ENCODE peak calls at places on chromosomes 12 and 14, in eight cellular contexts. One of them, this sample, is unnamed.

GRCh38 chr12:31518680-31519227 is 72.2 kb downstream of the DENND5B start:
- DNase-seq in Peyer's patch: no peak
- DNase-seq in upper lobe of left lung: no peak
- DNase-seq in AG09309: peak
- DNase-seq in fibroblast of mammary gland: peak
- DNase-seq in RWPE2: peak
- DNase-seq in astrocyte of the spinal cord: peak
- DNase-seq in tibial artery: peak
- DNase-seq in this sample: peak

GRCh38 chr14:103401223-103402214 is 16.3 kb downstream of the MARK3 start:
- DNase-seq in tibial artery: no peak
- DNase-seq in fibroblast of mammary gland: peak
- DNase-seq in astrocyte of the spinal cord: peak
- DNase-seq in RWPE2: no peak
- DNase-seq in upper lobe of left lung: no peak
- DNase-seq in AG09309: no peak
- DNase-seq in Peyer's patch: no peak
- DNase-seq in this sample: peak

GRCh38 chr12:49825360-49825970 is 2.7 kb downstream of the NCKAP5L start:
- DNase-seq in fibroblast of mammary gland: peak
- DNase-seq in tibial artery: no peak
- DNase-seq in Peyer's patch: no peak
- DNase-seq in RWPE2: no peak
- DNase-seq in upper lobe of left lung: peak
- DNase-seq in astrocyte of the spinal cord: peak
- DNase-seq in AG09309: no peak
- DNase-seq in this sample: peak

GRCh38 chr12:10385181-10385613 is 4.6 kb downstream of the KLRK1 start:
- DNase-seq in upper lobe of left lung: no peak
- DNase-seq in AG09309: peak
- DNase-seq in fibroblast of mammary gland: peak
- DNase-seq in tibial artery: no peak
- DNase-seq in RWPE2: no peak
- DNase-seq in Peyer's patch: no peak
- DNase-seq in astrocyte of the spinal cord: peak
- DNase-seq in this sample: peak

GRCh38 chr12:110917961-110918360 is 2.4 kb downstream of the MYL2 start:
- DNase-seq in tibial artery: no peak
- DNase-seq in fibroblast of mammary gland: no peak
- DNase-seq in AG09309: no peak
- DNase-seq in Peyer's patch: no peak
- DNase-seq in upper lobe of left lung: no peak
- DNase-seq in RWPE2: no peak
- DNase-seq in astrocyte of the spinal cord: no peak
- DNase-seq in this sample: peak

GRCh38 chr14:49928010-49928409 is 35.1 kb downstream of the ARF6 start:
- DNase-seq in RWPE2: no peak
- DNase-seq in AG09309: no peak
- DNase-seq in upper lobe of left lung: no peak
- DNase-seq in Peyer's patch: no peak
- DNase-seq in tibial artery: no peak
- DNase-seq in astrocyte of the spinal cord: peak
- DNase-seq in fibroblast of mammary gland: no peak
- DNase-seq in this sample: no peak

GRCh38 chr12:75738486-75738885 is 227.1 kb upstream of the KRR1 start:
- DNase-seq in RWPE2: no peak
- DNase-seq in Peyer's patch: no peak
- DNase-seq in upper lobe of left lung: no peak
- DNase-seq in tibial artery: no peak
- DNase-seq in fibroblast of mammary gland: peak
- DNase-seq in AG09309: no peak
- DNase-seq in astrocyte of the spinal cord: no peak
- DNase-seq in this sample: no peak

GRCh38 chr12:15701212-15701611 is 88.0 kb downstream of the EPS8 start:
- DNase-seq in RWPE2: no peak
- DNase-seq in upper lobe of left lung: no peak
- DNase-seq in Peyer's patch: no peak
- DNase-seq in fibroblast of mammary gland: peak
- DNase-seq in tibial artery: no peak
- DNase-seq in AG09309: no peak
- DNase-seq in astrocyte of the spinal cord: peak
- DNase-seq in this sample: peak

GRCh38 chr12:78155546-78155945 is 324.9 kb downstream of the NAV3 start:
- DNase-seq in Peyer's patch: no peak
- DNase-seq in tibial artery: no peak
- DNase-seq in fibroblast of mammary gland: peak
- DNase-seq in astrocyte of the spinal cord: peak
- DNase-seq in AG09309: no peak
- DNase-seq in upper lobe of left lung: no peak
- DNase-seq in RWPE2: no peak
- DNase-seq in this sample: no peak

GRCh38 chr14:66802962-66803361 is 295.0 kb downstream of the GPHN start:
- DNase-seq in astrocyte of the spinal cord: no peak
- DNase-seq in Peyer's patch: no peak
- DNase-seq in RWPE2: no peak
- DNase-seq in fibroblast of mammary gland: no peak
- DNase-seq in upper lobe of left lung: no peak
- DNase-seq in AG09309: no peak
- DNase-seq in tibial artery: no peak
- DNase-seq in this sample: no peak

GRCh38 chr12:120231316-120232011 is 30.6 kb upstream of the RPLP0 start:
- DNase-seq in astrocyte of the spinal cord: peak
- DNase-seq in tibial artery: no peak
- DNase-seq in RWPE2: peak
- DNase-seq in fibroblast of mammary gland: peak
- DNase-seq in upper lobe of left lung: peak
- DNase-seq in AG09309: peak
- DNase-seq in Peyer's patch: peak
- DNase-seq in this sample: peak

GRCh38 chr12:11486623-11487444 is 91.5 kb upstream of the PRB2 start:
- DNase-seq in tibial artery: peak
- DNase-seq in astrocyte of the spinal cord: peak
- DNase-seq in fibroblast of mammary gland: peak
- DNase-seq in RWPE2: no peak
- DNase-seq in upper lobe of left lung: peak
- DNase-seq in Peyer's patch: peak
- DNase-seq in AG09309: peak
- DNase-seq in this sample: peak

GRCh38 chr14:46250113-46250703 is 401.4 kb downstream of the RPL10L start:
- DNase-seq in RWPE2: no peak
- DNase-seq in Peyer's patch: no peak
- DNase-seq in fibroblast of mammary gland: peak
- DNase-seq in tibial artery: no peak
- DNase-seq in upper lobe of left lung: no peak
- DNase-seq in astrocyte of the spinal cord: peak
- DNase-seq in AG09309: no peak
- DNase-seq in this sample: peak

DNA sequence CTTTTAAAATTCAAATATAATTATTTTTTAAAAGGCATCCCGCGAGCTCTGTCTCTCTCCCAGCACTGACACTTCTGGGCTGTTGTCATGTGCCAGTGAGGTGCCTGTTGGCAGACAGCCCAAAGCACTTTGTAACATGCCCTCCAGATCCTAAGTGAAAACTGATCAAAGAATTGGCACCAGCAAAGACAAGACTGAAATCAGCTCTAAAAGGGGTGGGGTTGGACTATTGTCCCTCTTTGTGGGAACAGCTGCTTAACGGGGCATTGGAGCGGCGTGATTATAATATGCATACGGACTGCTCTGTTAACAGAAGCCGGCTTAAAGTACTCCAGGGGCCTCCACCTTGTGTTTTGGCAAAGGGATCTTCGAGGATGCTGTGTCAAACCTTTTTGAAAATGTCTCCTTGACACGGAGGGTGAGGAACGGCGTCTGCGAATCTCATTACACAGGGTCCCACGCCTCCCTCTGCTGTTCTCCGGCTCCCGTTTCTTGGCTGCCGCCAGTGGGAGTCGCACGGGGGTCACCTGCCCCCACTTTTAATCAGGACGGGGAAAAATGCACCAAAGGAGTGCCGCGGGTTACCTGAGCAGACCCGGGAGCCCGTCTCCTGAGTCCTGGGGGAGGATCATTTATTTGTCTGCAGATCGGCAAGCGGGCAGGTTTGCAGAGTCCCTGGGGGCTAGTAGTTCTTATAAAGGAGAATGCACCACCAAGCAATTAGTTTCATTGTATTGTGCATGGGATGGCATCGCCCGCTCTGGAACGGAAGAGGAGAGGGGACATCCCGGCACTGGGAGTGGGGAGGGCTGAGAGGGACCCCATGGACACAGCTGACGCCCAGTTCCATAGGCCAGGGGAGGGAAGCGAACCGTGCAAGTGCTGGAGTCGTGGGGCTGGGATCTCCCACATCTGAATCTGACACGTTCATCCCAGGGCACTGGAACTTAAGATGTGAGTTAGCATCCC is 44.3 kb downstream of the SPRING1 start:
- DNase-seq in tibial artery: no peak
- DNase-seq in astrocyte of the spinal cord: no peak
- DNase-seq in AG09309: no peak
- DNase-seq in Peyer's patch: peak
- DNase-seq in RWPE2: no peak
- DNase-seq in upper lobe of left lung: peak
- DNase-seq in fibroblast of mammary gland: no peak
- DNase-seq in this sample: no peak
- H3K4me3 ChIP-seq in tibial artery: no peak
- H3K4me3 ChIP-seq in astrocyte of the spinal cord: peak
- H3K4me3 ChIP-seq in AG09309: no peak
- H3K4me3 ChIP-seq in Peyer's patch: no peak
- H3K4me3 ChIP-seq in RWPE2: no peak
- H3K4me3 ChIP-seq in upper lobe of left lung: peak
- H3K4me3 ChIP-seq in fibroblast of mammary gland: no peak
- H3K4me3 ChIP-seq in this sample: no peak

GRCh38 chr14:24408764-24409163 is 10.0 kb downstream of the NYNRIN start:
- DNase-seq in Peyer's patch: no peak
- DNase-seq in AG09309: no peak
- DNase-seq in astrocyte of the spinal cord: no peak
- DNase-seq in upper lobe of left lung: no peak
- DNase-seq in fibroblast of mammary gland: no peak
- DNase-seq in tibial artery: no peak
- DNase-seq in RWPE2: no peak
- DNase-seq in this sample: no peak
- TF ChIP-seq CTCF in Peyer's patch: no peak
- TF ChIP-seq CTCF in AG09309: no peak
- TF ChIP-seq CTCF in astrocyte of the spinal cord: no peak
- TF ChIP-seq CTCF in upper lobe of left lung: no peak
- TF ChIP-seq CTCF in fibroblast of mammary gland: no peak
- TF ChIP-seq CTCF in tibial artery: no peak
- TF ChIP-seq CTCF in RWPE2: no peak
- TF ChIP-seq CTCF in this sample: no peak

GRCh38 chr14:75068294-75069020 is 984 bp upstream of the ZC2HC1C start:
- DNase-seq in upper lobe of left lung: no peak
- DNase-seq in AG09309: no peak
- DNase-seq in Peyer's patch: no peak
- DNase-seq in tibial artery: no peak
- DNase-seq in astrocyte of the spinal cord: no peak
- DNase-seq in fibroblast of mammary gland: no peak
- DNase-seq in RWPE2: no peak
- DNase-seq in this sample: no peak

GRCh38 chr14:75070383-75070782 is 942 bp downstream of the ZC2HC1C start:
- DNase-seq in fibroblast of mammary gland: peak
- DNase-seq in upper lobe of left lung: no peak
- DNase-seq in RWPE2: no peak
- DNase-seq in tibial artery: no peak
- DNase-seq in AG09309: no peak
- DNase-seq in Peyer's patch: no peak
- DNase-seq in astrocyte of the spinal cord: no peak
- DNase-seq in this sample: no peak

GRCh38 chr14:75067212-75067611 is 2.2 kb upstream of the ZC2HC1C start:
- DNase-seq in AG09309: no peak
- DNase-seq in fibroblast of mammary gland: no peak
- DNase-seq in RWPE2: no peak
- DNase-seq in tibial artery: no peak
- DNase-seq in upper lobe of left lung: no peak
- DNase-seq in astrocyte of the spinal cord: no peak
- DNase-seq in Peyer's patch: no peak
- DNase-seq in this sample: no peak

GRCh38 chr14:75069021-75069810 is at the start of gene ZC2HC1C:
- DNase-seq in astrocyte of the spinal cord: peak
- DNase-seq in tibial artery: peak
- DNase-seq in Peyer's patch: peak
- DNase-seq in AG09309: no peak
- DNase-seq in upper lobe of left lung: peak
- DNase-seq in RWPE2: peak
- DNase-seq in fibroblast of mammary gland: peak
- DNase-seq in this sample: peak

DNA sequence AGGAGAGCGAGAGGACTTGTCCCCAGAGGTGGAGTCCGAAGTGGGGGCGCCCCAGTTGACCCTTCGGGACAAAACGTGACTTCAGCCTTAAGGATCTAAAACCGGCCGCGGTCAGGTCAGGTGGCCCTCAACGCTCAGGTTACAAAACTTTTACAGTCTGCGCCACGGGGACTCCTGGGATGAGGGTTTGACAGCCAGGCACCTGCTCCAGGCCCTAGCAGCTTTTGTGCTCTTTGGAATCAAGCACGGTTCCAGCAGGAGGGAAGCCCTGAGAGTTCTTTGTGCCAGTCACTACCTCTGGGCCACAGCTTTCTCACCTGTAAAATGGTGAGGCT is 337 bp downstream of the ZC2HC1C start:
- DNase-seq in RWPE2: no peak
- DNase-seq in fibroblast of mammary gland: no peak
- DNase-seq in tibial artery: no peak
- DNase-seq in Peyer's patch: no peak
- DNase-seq in AG09309: no peak
- DNase-seq in upper lobe of left lung: no peak
- DNase-seq in astrocyte of the spinal cord: no peak
- DNase-seq in this sample: no peak
- H3K4me3 ChIP-seq in RWPE2: peak
- H3K4me3 ChIP-seq in fibroblast of mammary gland: peak
- H3K4me3 ChIP-seq in tibial artery: peak
- H3K4me3 ChIP-seq in Peyer's patch: peak
- H3K4me3 ChIP-seq in AG09309: peak
- H3K4me3 ChIP-seq in upper lobe of left lung: peak
- H3K4me3 ChIP-seq in astrocyte of the spinal cord: peak
- H3K4me3 ChIP-seq in this sample: peak

GRCh38 chr12:29310899-29311298 is 70.1 kb downstream of the ERGIC2 start:
- DNase-seq in AG09309: no peak
- DNase-seq in Peyer's patch: no peak
- DNase-seq in upper lobe of left lung: no peak
- DNase-seq in RWPE2: no peak
- DNase-seq in fibroblast of mammary gland: no peak
- DNase-seq in astrocyte of the spinal cord: no peak
- DNase-seq in tibial artery: no peak
- DNase-seq in this sample: no peak

GRCh38 chr12:29306267-29306666 is 74.7 kb downstream of the ERGIC2 start:
- DNase-seq in upper lobe of left lung: no peak
- DNase-seq in astrocyte of the spinal cord: no peak
- DNase-seq in Peyer's patch: no peak
- DNase-seq in AG09309: no peak
- DNase-seq in RWPE2: no peak
- DNase-seq in tibial artery: no peak
- DNase-seq in fibroblast of mammary gland: no peak
- DNase-seq in this sample: no peak

GRCh38 chr12:29314421-29314820 is 66.6 kb downstream of the ERGIC2 start:
- DNase-seq in RWPE2: no peak
- DNase-seq in upper lobe of left lung: no peak
- DNase-seq in Peyer's patch: no peak
- DNase-seq in AG09309: no peak
- DNase-seq in fibroblast of mammary gland: no peak
- DNase-seq in tibial artery: no peak
- DNase-seq in astrocyte of the spinal cord: no peak
- DNase-seq in this sample: peak

GRCh38 chr12:29306682-29307081 is 74.3 kb downstream of the ERGIC2 start:
- DNase-seq in fibroblast of mammary gland: no peak
- DNase-seq in Peyer's patch: no peak
- DNase-seq in AG09309: no peak
- DNase-seq in RWPE2: no peak
- DNase-seq in astrocyte of the spinal cord: no peak
- DNase-seq in upper lobe of left lung: no peak
- DNase-seq in tibial artery: no peak
- DNase-seq in this sample: no peak

GRCh38 chr12:29309320-29309902 is 71.6 kb downstream of the ERGIC2 start:
- DNase-seq in RWPE2: no peak
- DNase-seq in tibial artery: no peak
- DNase-seq in Peyer's patch: no peak
- DNase-seq in astrocyte of the spinal cord: peak
- DNase-seq in fibroblast of mammary gland: peak
- DNase-seq in AG09309: no peak
- DNase-seq in upper lobe of left lung: no peak
- DNase-seq in this sample: peak
- TF ChIP-seq CTCF in RWPE2: peak
- TF ChIP-seq CTCF in tibial artery: peak
- TF ChIP-seq CTCF in Peyer's patch: no peak
- TF ChIP-seq CTCF in astrocyte of the spinal cord: peak
- TF ChIP-seq CTCF in fibroblast of mammary gland: peak
- TF ChIP-seq CTCF in AG09309: peak
- TF ChIP-seq CTCF in upper lobe of left lung: no peak
- TF ChIP-seq CTCF in this sample: peak

This sample was measured in fibroblast of pulmonary artery.